ENCODE peak calls at places on chromosomes 5 and 9, in ten cellular contexts. One of them, this sample, is unnamed.

GRCh38 chr9:131043646-131044045 is 34.7 kb downstream of the LAMC3 start:
- DNase-seq in AG10803: no peak
- DNase-seq in tibial nerve: no peak
- DNase-seq in activated B cell treated with CpG ODN at 0.5 μM for 24 hours: no peak
- DNase-seq in choroid plexus epithelial cell: no peak
- DNase-seq in HTR-8/SVneo: no peak
- DNase-seq in GM10248: no peak
- DNase-seq in SW 1271: no peak
- DNase-seq in activated T-cell treated with anti-CD3 and anti-CD28 coated beads, Interleukin-2, amount 50 U/mL, for 72 hours: no peak
- DNase-seq in activated CD8-positive, alpha-beta T cell treated with anti-CD3 and anti-CD28 coated beads for 36 hours: no peak
- DNase-seq in this sample: no peak

GRCh38 chr5:81969226-81969625 is 2.6 kb upstream of the ATG10 start:
- DNase-seq in AG10803: no peak
- DNase-seq in tibial nerve: no peak
- DNase-seq in activated B cell treated with CpG ODN at 0.5 μM for 24 hours: no peak
- DNase-seq in choroid plexus epithelial cell: no peak
- DNase-seq in HTR-8/SVneo: no peak
- DNase-seq in GM10248: no peak
- DNase-seq in SW 1271: no peak
- DNase-seq in activated T-cell treated with anti-CD3 and anti-CD28 coated beads, Interleukin-2, amount 50 U/mL, for 72 hours: no peak
- DNase-seq in activated CD8-positive, alpha-beta T cell treated with anti-CD3 and anti-CD28 coated beads for 36 hours: no peak
- DNase-seq in this sample: no peak

GRCh38 chr5:167012281-167013034 is 1279.0 kb upstream of the WWC1 start:
- DNase-seq in AG10803: no peak
- DNase-seq in tibial nerve: no peak
- DNase-seq in activated B cell treated with CpG ODN at 0.5 μM for 24 hours: no peak
- DNase-seq in choroid plexus epithelial cell: no peak
- DNase-seq in HTR-8/SVneo: no peak
- DNase-seq in GM10248: no peak
- DNase-seq in SW 1271: no peak
- DNase-seq in activated T-cell treated with anti-CD3 and anti-CD28 coated beads, Interleukin-2, amount 50 U/mL, for 72 hours: no peak
- DNase-seq in activated CD8-positive, alpha-beta T cell treated with anti-CD3 and anti-CD28 coated beads for 36 hours: no peak
- DNase-seq in this sample: no peak

GRCh38 chr5:150484964-150485769 is 22.8 kb upstream of the NDST1 start:
- DNase-seq in AG10803: no peak
- DNase-seq in tibial nerve: no peak
- DNase-seq in activated B cell treated with CpG ODN at 0.5 μM for 24 hours: no peak
- DNase-seq in choroid plexus epithelial cell: no peak
- DNase-seq in HTR-8/SVneo: no peak
- DNase-seq in GM10248: no peak
- DNase-seq in SW 1271: no peak
- DNase-seq in activated T-cell treated with anti-CD3 and anti-CD28 coated beads, Interleukin-2, amount 50 U/mL, for 72 hours: no peak
- DNase-seq in activated CD8-positive, alpha-beta T cell treated with anti-CD3 and anti-CD28 coated beads for 36 hours: no peak
- DNase-seq in this sample: no peak

GRCh38 chr5:119022017-119022745 is 33.8 kb upstream of the DTWD2 start:
- DNase-seq in AG10803: peak; percentile 57
- DNase-seq in tibial nerve: no peak
- DNase-seq in activated B cell treated with CpG ODN at 0.5 μM for 24 hours: no peak
- DNase-seq in choroid plexus epithelial cell: peak; percentile 73
- DNase-seq in HTR-8/SVneo: peak; percentile 37
- DNase-seq in GM10248: peak; percentile 38
- DNase-seq in SW 1271: peak; percentile 33
- DNase-seq in activated T-cell treated with anti-CD3 and anti-CD28 coated beads, Interleukin-2, amount 50 U/mL, for 72 hours: no peak
- DNase-seq in activated CD8-positive, alpha-beta T cell treated with anti-CD3 and anti-CD28 coated beads for 36 hours: no peak
- DNase-seq in this sample: no peak

GRCh38 chr9:96376926-96377874 is 6.3 kb downstream of the SLC35D2 start:
- DNase-seq in AG10803: peak; percentile 61
- DNase-seq in tibial nerve: no peak
- DNase-seq in activated B cell treated with CpG ODN at 0.5 μM for 24 hours: no peak
- DNase-seq in choroid plexus epithelial cell: peak; percentile 53
- DNase-seq in HTR-8/SVneo: peak; percentile 32
- DNase-seq in GM10248: no peak
- DNase-seq in SW 1271: no peak
- DNase-seq in activated T-cell treated with anti-CD3 and anti-CD28 coated beads, Interleukin-2, amount 50 U/mL, for 72 hours: no peak
- DNase-seq in activated CD8-positive, alpha-beta T cell treated with anti-CD3 and anti-CD28 coated beads for 36 hours: no peak
- DNase-seq in this sample: no peak

GRCh38 chr5:1723957-1724821 is 75.4 kb downstream of the MRPL36 start:
- DNase-seq in AG10803: no peak
- DNase-seq in tibial nerve: no peak
- DNase-seq in activated B cell treated with CpG ODN at 0.5 μM for 24 hours: no peak
- DNase-seq in choroid plexus epithelial cell: no peak
- DNase-seq in HTR-8/SVneo: no peak
- DNase-seq in GM10248: no peak
- DNase-seq in SW 1271: no peak
- DNase-seq in activated T-cell treated with anti-CD3 and anti-CD28 coated beads, Interleukin-2, amount 50 U/mL, for 72 hours: no peak
- DNase-seq in activated CD8-positive, alpha-beta T cell treated with anti-CD3 and anti-CD28 coated beads for 36 hours: no peak
- DNase-seq in this sample: no peak

GRCh38 chr9:114880276-114880891 is 50.0 kb downstream of the TNFSF8 start:
- DNase-seq in AG10803: no peak
- DNase-seq in tibial nerve: no peak
- DNase-seq in activated B cell treated with CpG ODN at 0.5 μM for 24 hours: no peak
- DNase-seq in choroid plexus epithelial cell: peak; percentile 57
- DNase-seq in HTR-8/SVneo: no peak
- DNase-seq in GM10248: no peak
- DNase-seq in SW 1271: no peak
- DNase-seq in activated T-cell treated with anti-CD3 and anti-CD28 coated beads, Interleukin-2, amount 50 U/mL, for 72 hours: no peak
- DNase-seq in activated CD8-positive, alpha-beta T cell treated with anti-CD3 and anti-CD28 coated beads for 36 hours: no peak
- DNase-seq in this sample: no peak

GRCh38 chr5:176994460-176995121 is 12.0 kb downstream of the UIMC1 start:
- DNase-seq in AG10803: peak; percentile 57
- DNase-seq in tibial nerve: no peak
- DNase-seq in activated B cell treated with CpG ODN at 0.5 μM for 24 hours: peak; percentile 32
- DNase-seq in choroid plexus epithelial cell: peak; percentile 89
- DNase-seq in HTR-8/SVneo: no peak
- DNase-seq in GM10248: peak; percentile 30
- DNase-seq in SW 1271: no peak
- DNase-seq in activated T-cell treated with anti-CD3 and anti-CD28 coated beads, Interleukin-2, amount 50 U/mL, for 72 hours: no peak
- DNase-seq in activated CD8-positive, alpha-beta T cell treated with anti-CD3 and anti-CD28 coated beads for 36 hours: no peak
- DNase-seq in this sample: no peak

GRCh38 chr9:128845186-128845931 is 15.8 kb upstream of the SPOUT1 start:
- DNase-seq in AG10803: no peak
- DNase-seq in tibial nerve: no peak
- DNase-seq in activated B cell treated with CpG ODN at 0.5 μM for 24 hours: no peak
- DNase-seq in choroid plexus epithelial cell: peak; percentile 28
- DNase-seq in HTR-8/SVneo: no peak
- DNase-seq in GM10248: no peak
- DNase-seq in SW 1271: no peak
- DNase-seq in activated T-cell treated with anti-CD3 and anti-CD28 coated beads, Interleukin-2, amount 50 U/mL, for 72 hours: no peak
- DNase-seq in activated CD8-positive, alpha-beta T cell treated with anti-CD3 and anti-CD28 coated beads for 36 hours: no peak
- DNase-seq in this sample: no peak

GRCh38 chr5:168747987-168748777 is 169.0 kb upstream of the PANK3 start:
- DNase-seq in AG10803: peak; percentile 13
- DNase-seq in tibial nerve: no peak
- DNase-seq in activated B cell treated with CpG ODN at 0.5 μM for 24 hours: no peak
- DNase-seq in choroid plexus epithelial cell: peak; percentile 4
- DNase-seq in HTR-8/SVneo: peak; percentile 19
- DNase-seq in GM10248: peak; percentile 75
- DNase-seq in SW 1271: peak; percentile 18
- DNase-seq in activated T-cell treated with anti-CD3 and anti-CD28 coated beads, Interleukin-2, amount 50 U/mL, for 72 hours: peak; percentile 71
- DNase-seq in activated CD8-positive, alpha-beta T cell treated with anti-CD3 and anti-CD28 coated beads for 36 hours: peak; percentile 74
- DNase-seq in this sample: peak; percentile 54

GRCh38 chr9:115758441-115758840 is 395.1 kb upstream of the PAPPA start:
- DNase-seq in AG10803: peak; percentile 47
- DNase-seq in tibial nerve: no peak
- DNase-seq in activated B cell treated with CpG ODN at 0.5 μM for 24 hours: no peak
- DNase-seq in choroid plexus epithelial cell: no peak
- DNase-seq in HTR-8/SVneo: no peak
- DNase-seq in GM10248: no peak
- DNase-seq in SW 1271: no peak
- DNase-seq in activated T-cell treated with anti-CD3 and anti-CD28 coated beads, Interleukin-2, amount 50 U/mL, for 72 hours: no peak
- DNase-seq in activated CD8-positive, alpha-beta T cell treated with anti-CD3 and anti-CD28 coated beads for 36 hours: no peak
- DNase-seq in this sample: no peak

GRCh38 chr5:157870837-157871834 is 12.2 kb upstream of the CLINT1 start:
- DNase-seq in AG10803: peak; percentile 77
- DNase-seq in tibial nerve: no peak
- DNase-seq in activated B cell treated with CpG ODN at 0.5 μM for 24 hours: no peak
- DNase-seq in choroid plexus epithelial cell: peak; percentile 63
- DNase-seq in HTR-8/SVneo: no peak
- DNase-seq in GM10248: no peak
- DNase-seq in SW 1271: no peak
- DNase-seq in activated T-cell treated with anti-CD3 and anti-CD28 coated beads, Interleukin-2, amount 50 U/mL, for 72 hours: no peak
- DNase-seq in activated CD8-positive, alpha-beta T cell treated with anti-CD3 and anti-CD28 coated beads for 36 hours: no peak
- DNase-seq in this sample: no peak

GRCh38 chr5:134590992-134591659 is 41.5 kb downstream of the SAR1B start:
- DNase-seq in AG10803: no peak
- DNase-seq in tibial nerve: no peak
- DNase-seq in activated B cell treated with CpG ODN at 0.5 μM for 24 hours: no peak
- DNase-seq in choroid plexus epithelial cell: no peak
- DNase-seq in HTR-8/SVneo: no peak
- DNase-seq in GM10248: peak; percentile 18
- DNase-seq in SW 1271: no peak
- DNase-seq in activated T-cell treated with anti-CD3 and anti-CD28 coated beads, Interleukin-2, amount 50 U/mL, for 72 hours: peak; percentile 82
- DNase-seq in activated CD8-positive, alpha-beta T cell treated with anti-CD3 and anti-CD28 coated beads for 36 hours: peak; percentile 77
- DNase-seq in this sample: no peak

GRCh38 chr5:24749701-24750100 is 104.9 kb upstream of the CDH10 start:
- DNase-seq in AG10803: peak; percentile 57
- DNase-seq in tibial nerve: no peak
- DNase-seq in activated B cell treated with CpG ODN at 0.5 μM for 24 hours: no peak
- DNase-seq in choroid plexus epithelial cell: peak; percentile 3
- DNase-seq in HTR-8/SVneo: no peak
- DNase-seq in GM10248: no peak
- DNase-seq in SW 1271: no peak
- DNase-seq in activated T-cell treated with anti-CD3 and anti-CD28 coated beads, Interleukin-2, amount 50 U/mL, for 72 hours: no peak
- DNase-seq in activated CD8-positive, alpha-beta T cell treated with anti-CD3 and anti-CD28 coated beads for 36 hours: no peak
- DNase-seq in this sample: no peak

GRCh38 chr5:127326438-127326837 is 35.8 kb downstream of the MEGF10 start:
- DNase-seq in AG10803: no peak
- DNase-seq in tibial nerve: no peak
- DNase-seq in activated B cell treated with CpG ODN at 0.5 μM for 24 hours: no peak
- DNase-seq in choroid plexus epithelial cell: no peak
- DNase-seq in HTR-8/SVneo: no peak
- DNase-seq in GM10248: no peak
- DNase-seq in SW 1271: no peak
- DNase-seq in activated T-cell treated with anti-CD3 and anti-CD28 coated beads, Interleukin-2, amount 50 U/mL, for 72 hours: no peak
- DNase-seq in activated CD8-positive, alpha-beta T cell treated with anti-CD3 and anti-CD28 coated beads for 36 hours: no peak
- DNase-seq in this sample: no peak

GRCh38 chr5:112823656-112824055 is 37.4 kb upstream of the SRP19 start:
- DNase-seq in AG10803: no peak
- DNase-seq in tibial nerve: no peak
- DNase-seq in activated B cell treated with CpG ODN at 0.5 μM for 24 hours: no peak
- DNase-seq in choroid plexus epithelial cell: no peak
- DNase-seq in HTR-8/SVneo: no peak
- DNase-seq in GM10248: no peak
- DNase-seq in SW 1271: no peak
- DNase-seq in activated T-cell treated with anti-CD3 and anti-CD28 coated beads, Interleukin-2, amount 50 U/mL, for 72 hours: no peak
- DNase-seq in activated CD8-positive, alpha-beta T cell treated with anti-CD3 and anti-CD28 coated beads for 36 hours: no peak
- DNase-seq in this sample: no peak

GRCh38 chr9:562330-562729 is 279.2 kb upstream of the DMRT1 start:
- DNase-seq in AG10803: no peak
- DNase-seq in tibial nerve: no peak
- DNase-seq in activated B cell treated with CpG ODN at 0.5 μM for 24 hours: no peak
- DNase-seq in choroid plexus epithelial cell: no peak
- DNase-seq in HTR-8/SVneo: no peak
- DNase-seq in GM10248: no peak
- DNase-seq in SW 1271: no peak
- DNase-seq in activated T-cell treated with anti-CD3 and anti-CD28 coated beads, Interleukin-2, amount 50 U/mL, for 72 hours: no peak
- DNase-seq in activated CD8-positive, alpha-beta T cell treated with anti-CD3 and anti-CD28 coated beads for 36 hours: no peak
- DNase-seq in this sample: no peak

GRCh38 chr9:136786451-136786850 is 4.7 kb upstream of the TMEM141 start:
- DNase-seq in AG10803: no peak
- DNase-seq in tibial nerve: no peak
- DNase-seq in activated B cell treated with CpG ODN at 0.5 μM for 24 hours: no peak
- DNase-seq in choroid plexus epithelial cell: no peak
- DNase-seq in HTR-8/SVneo: no peak
- DNase-seq in GM10248: no peak
- DNase-seq in SW 1271: no peak
- DNase-seq in activated T-cell treated with anti-CD3 and anti-CD28 coated beads, Interleukin-2, amount 50 U/mL, for 72 hours: no peak
- DNase-seq in activated CD8-positive, alpha-beta T cell treated with anti-CD3 and anti-CD28 coated beads for 36 hours: no peak
- DNase-seq in this sample: no peak

GRCh38 chr9:130150779-130151381 is 21.3 kb upstream of the NCS1 start:
- DNase-seq in AG10803: peak; percentile 34
- DNase-seq in tibial nerve: no peak
- DNase-seq in activated B cell treated with CpG ODN at 0.5 μM for 24 hours: no peak
- DNase-seq in choroid plexus epithelial cell: peak; percentile 30
- DNase-seq in HTR-8/SVneo: no peak
- DNase-seq in GM10248: no peak
- DNase-seq in SW 1271: peak; percentile 15
- DNase-seq in activated T-cell treated with anti-CD3 and anti-CD28 coated beads, Interleukin-2, amount 50 U/mL, for 72 hours: no peak
- DNase-seq in activated CD8-positive, alpha-beta T cell treated with anti-CD3 and anti-CD28 coated beads for 36 hours: no peak
- DNase-seq in this sample: no peak

GRCh38 chr9:27162045-27162444 is 53.0 kb downstream of the TEK start:
- DNase-seq in AG10803: peak; percentile 73
- DNase-seq in tibial nerve: no peak
- DNase-seq in activated B cell treated with CpG ODN at 0.5 μM for 24 hours: no peak
- DNase-seq in choroid plexus epithelial cell: peak; percentile 55
- DNase-seq in HTR-8/SVneo: no peak
- DNase-seq in GM10248: no peak
- DNase-seq in SW 1271: no peak
- DNase-seq in activated T-cell treated with anti-CD3 and anti-CD28 coated beads, Interleukin-2, amount 50 U/mL, for 72 hours: no peak
- DNase-seq in activated CD8-positive, alpha-beta T cell treated with anti-CD3 and anti-CD28 coated beads for 36 hours: no peak
- DNase-seq in this sample: no peak

GRCh38 chr9:89498845-89499480 is 1.1 kb upstream of the SEMA4D start:
- DNase-seq in AG10803: no peak
- DNase-seq in tibial nerve: no peak
- DNase-seq in activated B cell treated with CpG ODN at 0.5 μM for 24 hours: peak; percentile 35
- DNase-seq in choroid plexus epithelial cell: no peak
- DNase-seq in HTR-8/SVneo: no peak
- DNase-seq in GM10248: no peak
- DNase-seq in SW 1271: no peak
- DNase-seq in activated T-cell treated with anti-CD3 and anti-CD28 coated beads, Interleukin-2, amount 50 U/mL, for 72 hours: peak; percentile 62
- DNase-seq in activated CD8-positive, alpha-beta T cell treated with anti-CD3 and anti-CD28 coated beads for 36 hours: peak; percentile 78
- DNase-seq in this sample: peak; percentile 69

GRCh38 chr9:10678790-10679189 is 66.0 kb upstream of the PTPRD start:
- DNase-seq in AG10803: no peak
- DNase-seq in tibial nerve: no peak
- DNase-seq in activated B cell treated with CpG ODN at 0.5 μM for 24 hours: no peak
- DNase-seq in choroid plexus epithelial cell: peak; percentile 90
- DNase-seq in HTR-8/SVneo: no peak
- DNase-seq in GM10248: no peak
- DNase-seq in SW 1271: no peak
- DNase-seq in activated T-cell treated with anti-CD3 and anti-CD28 coated beads, Interleukin-2, amount 50 U/mL, for 72 hours: no peak
- DNase-seq in activated CD8-positive, alpha-beta T cell treated with anti-CD3 and anti-CD28 coated beads for 36 hours: no peak
- DNase-seq in this sample: no peak

This sample was measured in GM19239.